ENCODE peak calls at places on chromosome 15, in nine cellular contexts. A is NCI-H748 treated with DMSO at 0.1 percent for 48 hours; G is T-cell; E is stomach; M is NCI-H446; P is mucosa of descending colon; D is mucosa of gallbladder; R is stimulated activated CD8-positive, alpha-beta memory T cell treated with anti-CD3 and anti-CD28 coated beads, Interleukin-7, amount 100 ng/mL, for 1 hour; L is uterus. Q is an unnamed sample.

GRCh38 chr15:49466119-49466518 is 43.1 kb downstream of the FGF7 start:
- DNase-seq in A (no peak), G (no peak), E (no peak), M (no peak), P (no peak), D (no peak), R (no peak), L (no peak), Q (no peak)

GRCh38 chr15:100919481-100920405 is 586 bp downstream of the LRRK1 start:
- DNase-seq in A (no peak), G (no peak), E (no peak), M (no peak), P (peak), D (no peak), R (no peak), L (peak), Q (no peak)

GRCh38 chr15:53869806-53870073 is 108.5 kb upstream of the UNC13C start:
- DNase-seq in A (no peak), G (no peak), E (no peak), M (no peak), P (no peak), D (no peak), R (no peak), L (no peak), Q (no peak)

GRCh38 chr15:74857671-74858365 is 14.9 kb upstream of the ULK3 start:
- DNase-seq in A (no peak), G (no peak), E (no peak), M (no peak), P (no peak), D (no peak), R (no peak), L (no peak), Q (no peak)

GRCh38 chr15:90829942-90830440 is 38.4 kb upstream of the FURIN start:
- DNase-seq in A (no peak), G (peak), E (no peak), M (no peak), P (no peak), D (peak), R (no peak), L (no peak), Q (no peak)

GRCh38 chr15:38127306-38127731 is 125.3 kb upstream of the SPRED1 start:
- DNase-seq in A (no peak), G (no peak), E (no peak), M (no peak), P (peak), D (no peak), R (no peak), L (no peak), Q (no peak)

GRCh38 chr15:91186892-91187644 is 87.0 kb downstream of the SV2B start:
- DNase-seq in A (no peak), G (no peak), E (no peak), M (no peak), P (no peak), D (no peak), R (no peak), L (no peak), Q (no peak)

GRCh38 chr15:59283717-59284336 is 77.2 kb downstream of the LDHAL6B start:
- DNase-seq in A (no peak), G (no peak), E (peak), M (no peak), P (peak), D (peak), R (no peak), L (no peak), Q (peak)

GRCh38 chr15:96416934-96417759 is 86.6 kb downstream of the NR2F2 start:
- DNase-seq in A (no peak), G (no peak), E (peak), M (no peak), P (no peak), D (peak), R (no peak), L (peak), Q (no peak)

GRCh38 chr15:71366522-71366921 is 251.3 kb downstream of the THSD4 start:
- DNase-seq in A (no peak), G (no peak), E (no peak), M (no peak), P (no peak), D (no peak), R (no peak), L (no peak), Q (no peak)

GRCh38 chr15:94615688-94616087 is 384.3 kb downstream of the MCTP2 start:
- DNase-seq in A (no peak), G (no peak), E (no peak), M (no peak), P (no peak), D (no peak), R (no peak), L (no peak), Q (no peak)

Q was measured in NCI-H146.